ENCODE peak calls at places on chromosomes 7 and 10, in six cellular contexts. B is left lung, X is mammary epithelial cell, C is Panc1, Y is A549, H is GM23338. Q is an unnamed sample.

GRCh38 chr10:42938351-42938750 is 138.5 kb upstream of the RET start:
- DNase-seq in B (peak), C (no peak), H (no peak), X (no peak), Y (no peak), Q (peak)

GRCh38 chr7:74023037-74023436 is 4.9 kb upstream of the ELN start:
- DNase-seq in H (peak), Y (peak), X (peak), C (no peak), B (no peak), Q (no peak)

GRCh38 chr7:128902761-128903585 is 7.5 kb downstream of the KCP start:
- DNase-seq in X (peak), Y (no peak), B (no peak), H (no peak), C (peak), Q (no peak)

GRCh38 chr10:45561952-45562351 is 110.6 kb downstream of the ZFAND4 start:
- DNase-seq in X (no peak), B (no peak), H (no peak), Y (no peak), C (no peak), Q (no peak)

GRCh38 chr7:88455696-88456095 is 149.0 kb upstream of the STEAP4 start:
- DNase-seq in H (no peak), B (no peak), Y (no peak), X (peak), C (no peak), Q (no peak)

GRCh38 chr7:71705217-71705616 is 573.3 kb downstream of the GALNT17 start:
- DNase-seq in H (no peak), B (no peak), Y (no peak), C (no peak), X (no peak), Q (no peak)

GRCh38 chr10:97830064-97830463 is 19.6 kb upstream of the GOLGA7B start:
- DNase-seq in H (no peak), C (no peak), Y (no peak), X (no peak), B (no peak), Q (no peak)

GRCh38 chr7:157864911-157865310 is 528.1 kb downstream of the DNAJB6 start:
- DNase-seq in C (no peak), H (no peak), B (no peak), Y (no peak), X (no peak), Q (no peak)

GRCh38 chr7:29207469-29207868 is 12.9 kb downstream of the CHN2 start:
- DNase-seq in B (no peak), H (no peak), Y (no peak), X (no peak), C (no peak), Q (no peak)

GRCh38 chr10:124232686-124233545 is 139.5 kb upstream of the CHST15 start:
- DNase-seq in C (no peak), X (no peak), B (no peak), Y (no peak), H (no peak), Q (no peak)

GRCh38 chr7:30616318-30616717 is 21.6 kb downstream of the GARS1 start:
- DNase-seq in C (no peak), Y (no peak), X (no peak), B (no peak), H (no peak), Q (no peak)

GRCh38 chr7:9939171-9939570 is 1034.5 kb upstream of the PHF14 start:
- DNase-seq in C (no peak), X (no peak), H (no peak), Y (no peak), B (no peak), Q (no peak)

GRCh38 chr10:55311823-55312431 is 510.9 kb upstream of the PCDH15 start:
- DNase-seq in C (no peak), B (no peak), H (no peak), Y (no peak), X (peak), Q (no peak)

GRCh38 chr7:6106140-6106904 is 75.1 kb downstream of the ANKRD61 start:
- DNase-seq in H (peak), X (peak), Y (peak), C (no peak), B (no peak), Q (peak)

GRCh38 chr7:142488842-142489241 is 231.0 kb upstream of the PRSS58 start:
- DNase-seq in C (no peak), H (no peak), Y (no peak), B (no peak), X (peak), Q (no peak)

GRCh38 chr10:87845624-87846377 is 17.5 kb downstream of the KLLN start:
- DNase-seq in H (no peak), X (peak), B (no peak), C (peak), Y (peak), Q (no peak)

GRCh38 chr10:16606421-16606820 is 84.7 kb upstream of the C1QL3 start:
- DNase-seq in Y (no peak), X (no peak), B (no peak), H (no peak), C (no peak), Q (no peak)

GRCh38 chr7:142833174-142834027 is 21.5 kb upstream of the EPHB6 start:
- DNase-seq in X (no peak), B (no peak), C (no peak), Y (no peak), H (no peak), Q (no peak)

DNA sequence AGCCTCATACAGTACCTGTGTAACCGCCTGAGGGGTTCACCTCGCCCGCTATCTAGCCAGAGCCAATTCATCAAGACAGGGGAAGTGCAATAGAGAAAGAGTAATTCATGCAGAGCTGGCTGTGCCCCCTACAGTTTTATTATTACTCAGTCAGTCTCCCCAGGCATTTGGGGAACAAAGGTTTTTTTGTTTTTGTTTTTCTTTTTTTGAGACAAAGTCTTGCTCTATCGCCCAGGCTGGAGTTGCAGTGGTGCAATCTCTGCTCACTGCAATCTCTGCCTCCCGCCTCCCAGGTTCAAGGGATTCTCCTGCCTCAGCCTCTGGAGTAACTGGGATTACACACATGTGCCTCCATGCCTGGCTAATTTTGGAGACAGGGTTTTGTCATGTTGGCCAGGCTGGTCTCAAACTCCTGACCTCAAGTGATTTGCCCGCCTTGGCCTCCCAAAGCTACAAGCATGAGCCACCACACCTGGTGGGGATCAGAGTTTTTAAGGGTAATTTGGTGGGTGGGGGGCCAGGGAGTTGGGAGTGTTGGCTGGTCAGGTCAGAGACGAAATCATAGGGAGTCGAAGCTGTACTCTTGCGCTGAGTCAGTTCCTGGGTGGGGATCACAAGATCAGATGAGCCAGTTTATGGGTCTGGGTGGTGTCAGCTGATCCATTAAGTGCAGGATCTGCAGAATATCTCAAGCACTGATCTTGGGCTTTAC is 116.5 kb downstream of the MARCHF5 start:
- DNase-seq in C (peak), B (no peak), X (peak), Y (peak), H (no peak), Q (no peak)
- H3K27ac ChIP-seq in C (no peak), B (peak), X (no peak), Y (no peak), H (no peak), Q (no peak)

GRCh38 chr10:48399551-48399950 is 93.1 kb downstream of the MAPK8 start:
- DNase-seq in C (no peak), Y (no peak), X (no peak), B (no peak), H (peak), Q (no peak)

GRCh38 chr10:48400850-48401220 is 94.4 kb downstream of the MAPK8 start:
- DNase-seq in B (no peak), Y (no peak), C (no peak), X (peak), H (no peak), Q (no peak)

GRCh38 chr10:48400129-48400849 is 93.8 kb downstream of the MAPK8 start:
- DNase-seq in X (peak), B (no peak), Y (no peak), C (no peak), H (no peak), Q (no peak)

GRCh38 chr10:48406204-48406603 is 99.7 kb downstream of the MAPK8 start:
- DNase-seq in C (peak), Y (peak), B (no peak), H (no peak), X (peak), Q (no peak)

GRCh38 chr10:48404646-48405045 is 98.2 kb downstream of the MAPK8 start:
- DNase-seq in X (no peak), C (no peak), H (no peak), Y (no peak), B (no peak), Q (no peak)
- H3K27ac ChIP-seq in X (no peak), C (no peak), H (no peak), Y (no peak), B (no peak), Q (no peak)

GRCh38 chr10:86803156-86803555 is 46.7 kb downstream of the BMPR1A start:
- DNase-seq in H (no peak), B (no peak), C (no peak), Y (no peak), X (no peak), Q (no peak)
- H3K27ac ChIP-seq in H (no peak), B (no peak), C (no peak), Y (no peak), X (no peak), Q (no peak)

GRCh38 chr7:26038201-26038990 is 113.6 kb upstream of the NFE2L3 start:
- DNase-seq in Y (no peak), C (no peak), H (no peak), B (no peak), X (no peak), Q (no peak)

GRCh38 chr7:26036092-26036491 is 115.9 kb upstream of the NFE2L3 start:
- DNase-seq in B (no peak), Y (no peak), C (no peak), H (no peak), X (no peak), Q (no peak)

GRCh38 chr7:26034386-26034785 is 117.6 kb upstream of the NFE2L3 start:
- DNase-seq in C (no peak), X (no peak), Y (no peak), H (no peak), B (no peak), Q (no peak)

GRCh38 chr7:26040085-26040484 is 111.9 kb upstream of the NFE2L3 start:
- DNase-seq in X (no peak), Y (no peak), B (no peak), C (no peak), H (no peak), Q (no peak)

GRCh38 chr7:26035552-26035951 is 116.4 kb upstream of the NFE2L3 start:
- DNase-seq in B (no peak), C (no peak), Y (no peak), H (no peak), X (no peak), Q (no peak)
- H3K27ac ChIP-seq in B (no peak), C (no peak), Y (no peak), H (no peak), X (no peak), Q (no peak)

GRCh38 chr10:104563051-104563450 is 78.0 kb upstream of the SORCS3 start:
- DNase-seq in B (no peak), X (no peak), C (no peak), H (no peak), Y (no peak), Q (no peak)

GRCh38 chr10:104557966-104558365 is 83.1 kb upstream of the SORCS3 start:
- DNase-seq in H (no peak), B (no peak), X (no peak), C (no peak), Y (no peak), Q (no peak)

GRCh38 chr10:104556831-104557230 is 84.3 kb upstream of the SORCS3 start:
- DNase-seq in X (no peak), B (no peak), C (no peak), H (no peak), Y (no peak), Q (no peak)

DNA sequence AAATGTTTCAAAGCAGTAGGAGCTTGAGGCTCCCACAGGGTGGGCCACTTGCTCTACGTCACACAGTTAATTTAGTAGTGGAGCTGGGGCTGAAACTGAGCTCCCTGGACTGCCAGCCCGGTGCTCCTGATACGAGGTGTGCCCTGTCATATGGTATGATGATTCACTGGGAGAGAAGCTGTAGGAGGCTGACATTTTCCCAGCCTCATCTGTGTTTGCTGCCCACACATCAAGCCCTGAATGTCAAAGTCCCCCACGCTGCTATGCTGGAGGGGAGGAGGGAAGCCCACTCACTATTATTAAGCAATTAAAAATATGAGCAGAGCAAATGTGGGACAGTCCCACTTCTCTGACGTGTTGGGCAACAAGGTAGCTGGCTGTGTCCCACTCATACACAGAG is 81.2 kb upstream of the SORCS3 start:
- DNase-seq in Y (no peak), X (no peak), H (no peak), B (no peak), C (no peak), Q (no peak)
- H3K27ac ChIP-seq in Y (no peak), X (no peak), H (no peak), B (no peak), C (no peak), Q (no peak)

GRCh38 chr7:101754432-101755159 is 62.8 kb upstream of the CUX1 start:
- DNase-seq in C (no peak), Y (peak), X (peak), B (no peak), H (no peak), Q (no peak)
- H3K27ac ChIP-seq in C (peak), Y (peak), X (no peak), B (no peak), H (no peak), Q (no peak)

DNA sequence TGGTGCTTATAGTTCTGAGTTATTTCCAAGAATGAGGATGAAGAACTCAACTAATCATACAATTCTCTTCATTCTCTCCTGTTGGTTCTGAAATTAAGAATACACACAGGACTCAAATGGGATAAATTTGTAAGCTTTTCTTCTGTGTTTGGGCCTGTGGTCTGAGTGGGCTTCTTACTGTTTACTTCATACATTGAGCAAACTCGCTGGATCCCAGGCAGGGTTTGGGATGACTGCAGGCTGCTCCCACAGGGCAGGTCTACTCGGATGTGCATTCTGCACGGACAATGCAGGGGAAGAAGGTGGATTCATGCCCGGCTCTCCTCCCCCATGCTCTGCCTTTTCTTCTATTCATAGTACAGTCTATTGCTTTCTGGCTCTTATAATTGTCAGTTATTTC is 22.3 kb upstream of the FAM171A1 start:
- DNase-seq in C (no peak), B (no peak), H (no peak), X (no peak), Y (no peak), Q (no peak)
- H3K27ac ChIP-seq in C (no peak), B (no peak), H (no peak), X (no peak), Y (no peak), Q (no peak)

GRCh38 chr7:131166066-131166465 is 161.6 kb upstream of the MKLN1 start:
- DNase-seq in H (no peak), B (no peak), X (no peak), C (no peak), Y (no peak), Q (no peak)

GRCh38 chr7:131164025-131164899 is 163.4 kb upstream of the MKLN1 start:
- DNase-seq in H (peak), B (no peak), X (peak), Y (peak), C (peak), Q (no peak)

GRCh38 chr7:131161103-131161502 is 166.6 kb upstream of the MKLN1 start:
- DNase-seq in X (no peak), B (no peak), C (no peak), H (no peak), Y (no peak), Q (no peak)

GRCh38 chr7:131159961-131160361 is 167.7 kb upstream of the MKLN1 start:
- DNase-seq in H (no peak), Y (no peak), B (no peak), X (peak), C (no peak), Q (no peak)

DNA sequence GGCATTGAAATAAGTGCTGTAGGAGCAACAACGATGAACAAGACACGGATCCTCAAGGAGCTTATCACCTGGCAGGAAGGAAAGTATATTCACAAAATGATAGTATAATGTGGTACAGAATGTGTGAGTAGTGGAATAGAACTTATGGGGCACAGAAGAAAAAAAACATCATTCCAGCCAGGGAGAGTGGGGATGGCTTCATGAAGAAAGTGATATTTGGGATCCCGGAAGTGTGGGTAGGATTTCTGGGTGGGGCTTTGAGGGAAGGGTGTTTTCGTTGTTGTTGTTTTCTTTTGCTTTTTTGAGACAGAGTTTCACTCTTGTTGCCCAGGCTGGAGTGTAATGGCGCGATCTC is 162.8 kb upstream of the MKLN1 start:
- DNase-seq in Y (no peak), C (no peak), X (no peak), B (no peak), H (no peak), Q (no peak)
- H3K27ac ChIP-seq in Y (peak), C (peak), X (peak), B (no peak), H (no peak), Q (no peak)

DNA sequence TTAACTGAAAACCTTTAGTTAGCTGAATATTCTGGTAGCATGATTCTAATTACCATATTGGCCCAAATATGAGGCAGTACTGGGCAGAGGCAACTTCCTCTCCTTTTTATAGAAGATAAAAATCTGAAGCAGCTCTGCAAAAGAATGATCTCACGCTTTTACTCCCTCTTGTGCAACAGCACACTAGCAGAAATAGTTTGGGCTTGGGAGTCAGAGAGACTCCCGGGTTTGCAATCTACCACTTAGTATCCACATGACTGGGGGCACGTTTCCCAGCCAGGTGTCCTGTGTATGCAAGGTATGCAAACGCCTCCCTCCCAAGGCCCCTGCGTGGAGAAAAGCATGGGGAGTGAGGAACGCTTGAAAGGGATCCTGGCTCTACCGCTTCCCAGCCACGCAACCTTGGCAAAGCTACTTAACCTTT is 47.2 kb upstream of the RHEB start:
- DNase-seq in Y (no peak), C (no peak), B (no peak), H (peak), X (peak), Q (no peak)
- H3K27ac ChIP-seq in Y (no peak), C (no peak), B (no peak), H (no peak), X (no peak), Q (no peak)